ENCODE peak calls at places on chromosomes 3 and 15, in six cellular contexts. Y, X, O, B, P and F are unnamed samples.

GRCh38 chr15:52653451-52653964 is 25.7 kb downstream of the ATOSA start:
- DNase-seq in X (peak), B (no peak), O (no peak), Y (peak), P (no peak), F (no peak)

GRCh38 chr3:52509753-52510328 is 14.7 kb downstream of the STAB1 start:
- DNase-seq in Y (no peak), B (peak), P (no peak), O (no peak), X (no peak), F (no peak)

GRCh38 chr3:150215616-150216015 is 192.5 kb upstream of the TSC22D2 start:
- DNase-seq in P (no peak), B (no peak), O (no peak), Y (no peak), X (peak), F (no peak)

GRCh38 chr3:185082149-185082548 is 70.7 kb downstream of the C3orf70 start:
- DNase-seq in O (no peak), B (no peak), X (peak), Y (no peak), P (no peak), F (no peak)

GRCh38 chr3:24272408-24272807 is 222.2 kb downstream of the THRB start:
- DNase-seq in P (no peak), B (no peak), Y (no peak), X (no peak), O (no peak), F (no peak)

GRCh38 chr3:134428396-134428795 is 54.1 kb upstream of the AMOTL2 start:
- DNase-seq in Y (no peak), P (no peak), O (no peak), B (no peak), X (peak), F (no peak)

GRCh38 chr3:116050311-116050710 is 395.0 kb downstream of the LSAMP start:
- DNase-seq in Y (no peak), B (no peak), O (no peak), X (no peak), P (no peak), F (no peak)

GRCh38 chr3:188683032-188683491 is 488.7 kb upstream of the TPRG1 start:
- DNase-seq in B (no peak), Y (peak), P (no peak), O (no peak), X (peak), F (no peak)

GRCh38 chr3:155890671-155891190 is 20.3 kb downstream of the GMPS start:
- DNase-seq in O (peak), B (no peak), X (peak), P (no peak), Y (no peak), F (no peak)

GRCh38 chr15:41559489-41560177 is 621 bp downstream of the TYRO3 start:
- DNase-seq in B (no peak), Y (no peak), P (peak), O (no peak), X (no peak), F (peak)

GRCh38 chr3:122774564-122774963 is 19.1 kb downstream of the HSPBAP1 start:
- DNase-seq in B (no peak), X (peak), Y (no peak), P (no peak), O (no peak), F (no peak)

GRCh38 chr3:126607214-126607908 is 47.6 kb downstream of the TXNRD3 start:
- DNase-seq in P (peak), O (no peak), Y (no peak), B (no peak), X (peak), F (no peak)

GRCh38 chr3:73236867-73237266 is 175.4 kb downstream of the EBLN2 start:
- DNase-seq in P (no peak), B (no peak), Y (no peak), O (no peak), X (peak), F (no peak)

GRCh38 chr3:119227064-119227850 is 13.4 kb downstream of the B4GALT4 start:
- DNase-seq in O (no peak), B (no peak), P (no peak), X (no peak), Y (no peak), F (no peak)

GRCh38 chr15:85429522-85429921 is 49.1 kb downstream of the AKAP13 start:
- DNase-seq in Y (no peak), O (no peak), B (no peak), P (no peak), X (no peak), F (no peak)

GRCh38 chr15:34628577-34629152 is 45.2 kb upstream of the GOLGA8B start:
- DNase-seq in X (peak), B (no peak), O (no peak), Y (no peak), P (no peak), F (no peak)

GRCh38 chr15:68209735-68210408 is 4.7 kb upstream of the CALML4 start:
- DNase-seq in X (no peak), B (peak), Y (no peak), O (no peak), P (no peak), F (no peak)

GRCh38 chr3:55882006-55882405 is 394.9 kb upstream of the WNT5A start:
- DNase-seq in X (no peak), B (no peak), Y (no peak), O (no peak), P (no peak), F (no peak)

GRCh38 chr15:59814409-59814808 is 125.3 kb upstream of the BNIP2 start:
- DNase-seq in B (no peak), P (no peak), O (no peak), Y (no peak), X (no peak), F (no peak)

GRCh38 chr3:2495746-2496145 is 397.1 kb downstream of the CNTN4 start:
- DNase-seq in B (no peak), O (no peak), P (no peak), Y (no peak), X (no peak), F (no peak)